ENCODE peak calls at places on chromosome 2, in four cellular contexts. B is GM23338, K is Peyer's patch, M is breast epithelium. Y is an unnamed sample.

GRCh38 chr2:96409543-96410184 is 74.1 kb downstream of the NCAPH start:
- DNase-seq in B (no peak), M (no peak), K (no peak), Y (peak; percentile 29)

GRCh38 chr2:176473177-176473576 is 203.9 kb downstream of the MTX2 start:
- DNase-seq in K (no peak), M (peak; percentile 42), B (no peak), Y (no peak)

GRCh38 chr2:201909961-201910361 is 103.6 kb downstream of the CDK15 start:
- DNase-seq in K (peak; percentile 21), M (no peak), B (no peak), Y (no peak)

GRCh38 chr2:31253344-31254155 is 19.6 kb downstream of the EHD3 start:
- DNase-seq in B (peak; percentile 45), K (no peak), M (peak; percentile 52), Y (no peak)

GRCh38 chr2:184534986-184535385 is 63.3 kb upstream of the ZNF804A start:
- DNase-seq in K (no peak), B (peak; percentile 1), M (no peak), Y (no peak)

GRCh38 chr2:200447139-200447855 is 62.6 kb downstream of the KCTD18 start:
- DNase-seq in K (no peak), M (no peak), B (no peak), Y (no peak)

GRCh38 chr2:181813963-181814565 is 77.5 kb upstream of the ITPRID2 start:
- DNase-seq in K (no peak), B (no peak), M (no peak), Y (no peak)

GRCh38 chr2:139000087-139000486 is 219.9 kb upstream of the NXPH2 start:
- DNase-seq in M (no peak), K (no peak), B (no peak), Y (no peak)

GRCh38 chr2:189124175-189124574 is 55.4 kb downstream of the COL5A2 start:
- DNase-seq in B (no peak), M (no peak), K (no peak), Y (no peak)

GRCh38 chr2:46818141-46818552 is 97.5 kb downstream of the MCFD2 start:
- DNase-seq in K (no peak), B (no peak), M (peak; percentile 56), Y (no peak)

GRCh38 chr2:235055891-235056516 is 104.2 kb downstream of the SH3BP4 start:
- DNase-seq in B (peak; percentile 82), M (no peak), K (no peak), Y (peak; percentile 58)

GRCh38 chr2:201262718-201263117 is 2.4 kb downstream of the CASP8 start:
- DNase-seq in K (no peak), B (no peak), M (no peak), Y (no peak)

GRCh38 chr2:233674995-233675394 is 3.3 kb downstream of the UGT1A9 start:
- DNase-seq in K (no peak), M (no peak), B (peak; percentile 52), Y (no peak)

GRCh38 chr2:101406867-101407266 is 19.6 kb upstream of the CREG2 start:
- DNase-seq in B (no peak), M (no peak), K (no peak), Y (no peak)

GRCh38 chr2:234450431-234451095 is 46.3 kb downstream of the ARL4C start:
- DNase-seq in K (no peak), M (no peak), B (no peak), Y (no peak)

GRCh38 chr2:213284105-213285090 is at the start of gene SPAG16:
- DNase-seq in K (peak; percentile 92), M (peak; percentile 90), B (peak; percentile 99), Y (peak; percentile 99)

GRCh38 chr2:116585654-116586053 is 1228.8 kb upstream of the DDX18 start:
- DNase-seq in M (no peak), B (no peak), K (no peak), Y (peak; percentile 16)

GRCh38 chr2:134310450-134311079 is 56.7 kb downstream of the MGAT5 start:
- DNase-seq in B (no peak), K (no peak), M (no peak), Y (no peak)

GRCh38 chr2:54673501-54673998 is 49.9 kb upstream of the EML6 start:
- DNase-seq in K (peak; percentile 35), B (no peak), M (peak; percentile 61), Y (no peak)

GRCh38 chr2:13650586-13651180 is 933.9 kb downstream of the TRIB2 start:
- DNase-seq in K (no peak), B (peak; percentile 55), M (no peak), Y (peak; percentile 45)

GRCh38 chr2:44170337-44170736 is 1.7 kb downstream of the PPM1B start:
- DNase-seq in M (no peak), K (no peak), B (no peak), Y (peak; percentile 11)

GRCh38 chr2:72887032-72887835 is at the start of gene SPR:
- DNase-seq in K (peak; percentile 42), B (peak; percentile 73), M (peak; percentile 34), Y (peak; percentile 76)

GRCh38 chr2:202769201-202769600 is 102.4 kb downstream of the ICA1L start:
- DNase-seq in K (no peak), M (no peak), B (no peak), Y (no peak)

GRCh38 chr2:175807031-175807873 is 194.8 kb downstream of the LNPK start:
- DNase-seq in M (no peak), B (no peak), K (no peak), Y (no peak)

GRCh38 chr2:108855194-108855593 is 68.6 kb downstream of the CCDC138 start:
- DNase-seq in B (peak; percentile 5), K (no peak), M (no peak), Y (no peak)

GRCh38 chr2:7456762-7457161 is 539.5 kb downstream of the RNF144A start:
- DNase-seq in K (no peak), M (no peak), B (peak; percentile 30), Y (peak; percentile 47)

GRCh38 chr2:217466104-217466503 is 536.7 kb downstream of the TNS1 start:
- DNase-seq in M (no peak), K (no peak), B (no peak), Y (no peak)

GRCh38 chr2:42967959-42968674 is 175.7 kb upstream of the HAAO start:
- DNase-seq in K (no peak), B (no peak), M (no peak), Y (no peak)

GRCh38 chr2:134128746-134129145 is 125.1 kb upstream of the MGAT5 start:
- DNase-seq in K (no peak), M (no peak), B (no peak), Y (no peak)

GRCh38 chr2:239094727-239095266 is 246.9 kb downstream of the TWIST2 start:
- DNase-seq in B (no peak), K (no peak), M (no peak), Y (no peak)

GRCh38 chr2:239093956-239094355 is 246.1 kb downstream of the TWIST2 start:
- DNase-seq in M (no peak), B (no peak), K (no peak), Y (no peak)

GRCh38 chr2:239092571-239093294 is 244.8 kb downstream of the TWIST2 start:
- DNase-seq in B (no peak), M (no peak), K (no peak), Y (peak; percentile 21)

GRCh38 chr2:239095475-239095874 is 247.6 kb downstream of the TWIST2 start:
- DNase-seq in K (no peak), M (no peak), B (no peak), Y (peak; percentile 33)

DNA sequence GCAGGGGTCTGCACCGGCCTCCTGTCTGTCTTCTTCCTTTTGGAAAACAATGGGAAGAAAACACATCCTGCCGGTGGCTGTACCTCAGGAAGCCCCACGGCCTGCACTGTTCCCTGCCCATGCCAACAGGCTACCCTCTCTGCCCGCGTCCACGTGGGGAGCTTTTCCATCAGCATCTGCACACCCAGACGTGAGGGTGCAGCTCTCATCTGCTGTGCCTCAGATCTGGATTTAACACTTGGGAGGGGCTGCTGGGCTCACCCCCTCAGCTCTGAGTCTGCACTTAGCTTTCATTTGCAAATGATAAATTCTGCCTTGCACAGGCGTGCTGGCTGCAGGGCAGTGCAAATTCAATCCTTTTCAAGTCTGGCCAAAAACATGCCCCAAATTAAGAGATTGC is 245.6 kb downstream of the TWIST2 start:
- DNase-seq in K (no peak), B (no peak), M (no peak), Y (no peak)
- H3K36me3 ChIP-seq in K (no peaks in the 10 kb centered on the region), B (no peaks in the 10 kb centered on the region), M (no peaks in the 10 kb centered on the region), Y (no peaks in the 10 kb centered on the region)

GRCh38 chr2:222651721-222652420 is 4.0 kb downstream of the FARSB start:
- DNase-seq in M (no peak), K (no peak), B (no peak), Y (no peak)
- H3K36me3 ChIP-seq in M (no peaks in the 10 kb centered on the region), K (no peaks in the 10 kb centered on the region), B (no peaks in the 10 kb centered on the region), Y (no peaks in the 10 kb centered on the region)

GRCh38 chr2:228017784-228018183 is 146.4 kb downstream of the DAW1 start:
- DNase-seq in M (no peak), B (no peak), K (no peak), Y (no peak)
- H3K36me3 ChIP-seq in M (no peaks in the 10 kb centered on the region), B (no peaks in the 10 kb centered on the region), K (no peaks in the 10 kb centered on the region), Y (no peaks in the 10 kb centered on the region)

GRCh38 chr2:197498627-197498936 is 1.1 kb downstream of the HSPD1 start:
- DNase-seq in M (no peak), K (no peak), B (no peak), Y (no peak)
- H3K36me3 ChIP-seq in M (no peaks in the 10 kb centered on the region), K (no peaks in the 10 kb centered on the region), B (peaks cover 65% of the 10 kb centered on the region), Y (peaks cover 64% of the 10 kb centered on the region)

GRCh38 chr2:159326569-159327255 is 40.2 kb upstream of the WDSUB1 start:
- DNase-seq in K (no peak), M (no peak), B (no peak), Y (no peak)

GRCh38 chr2:159317392-159318088 is 31.0 kb upstream of the WDSUB1 start:
- DNase-seq in K (no peak), B (no peak), M (no peak), Y (no peak)

DNA sequence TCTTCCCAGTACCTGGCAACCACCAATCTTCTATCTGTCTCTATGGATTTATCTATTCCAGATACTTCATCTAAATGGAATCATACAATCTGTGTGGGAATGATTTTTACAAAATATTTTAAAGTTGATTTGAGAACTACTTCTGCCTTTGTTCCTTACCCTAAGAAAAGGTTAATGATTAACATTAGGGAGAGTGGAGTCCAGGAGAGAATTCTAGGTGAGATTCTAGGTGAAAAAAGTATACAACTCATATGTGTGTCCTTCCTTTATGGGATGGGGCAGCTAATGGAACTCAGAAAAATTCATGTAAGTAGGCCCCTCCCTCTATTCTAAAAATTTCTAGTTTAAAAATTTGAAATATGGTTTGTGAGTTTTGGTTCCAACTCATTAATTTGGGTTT is 35.9 kb upstream of the WDSUB1 start:
- DNase-seq in B (no peak), K (no peak), M (no peak), Y (no peak)
- H3K36me3 ChIP-seq in B (no peaks in the 10 kb centered on the region), K (peaks cover 2% of the 10 kb centered on the region), M (peaks cover 5% of the 10 kb centered on the region), Y (peaks cover 19% of the 10 kb centered on the region)

DNA sequence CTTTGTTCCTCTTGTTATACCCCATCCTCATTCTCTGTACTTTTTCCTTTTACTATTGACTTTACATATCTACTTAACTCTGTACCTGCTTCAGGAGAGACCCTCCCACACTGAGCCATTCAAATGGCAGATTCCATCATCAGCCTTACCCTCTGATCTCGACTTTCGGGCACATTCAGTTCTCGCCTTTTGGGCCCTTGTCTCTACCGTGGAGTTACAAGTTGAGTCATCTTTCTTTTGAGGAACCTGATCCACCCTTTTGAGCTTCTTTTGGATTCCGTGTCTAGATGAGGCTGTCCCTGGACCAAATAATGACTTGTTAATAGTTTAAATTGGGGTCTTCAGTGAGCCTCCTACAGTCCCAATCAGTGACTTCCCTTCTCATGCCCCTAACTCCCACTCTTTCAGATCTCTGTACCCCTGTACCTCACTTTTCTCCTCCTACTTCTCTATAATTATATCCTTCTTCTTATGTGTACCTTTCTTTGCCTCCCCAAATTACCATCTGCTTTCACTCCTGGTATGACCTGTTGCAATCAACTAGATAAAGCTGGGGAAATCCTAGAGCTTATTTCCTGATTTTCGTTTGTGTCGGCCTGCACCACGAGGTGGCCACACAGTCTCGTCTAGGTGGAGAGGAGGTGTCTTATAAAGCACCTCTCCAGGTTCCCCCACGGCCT is 17.2 kb downstream of the SP110 start:
- DNase-seq in M (no peak), K (peak; percentile 68), B (no peak), Y (no peak)
- H3K36me3 ChIP-seq in M (peaks cover 6% of the 10 kb centered on the region), K (no peaks in the 10 kb centered on the region), B (no peaks in the 10 kb centered on the region), Y (no peaks in the 10 kb centered on the region)

Y was measured in neural progenitor cell.